ENCODE peak calls at places on chromosomes 1 and 21, in five cellular contexts. F is IMR-90, D is mesenchymal stem cell, Z is H1, I is neuronal stem cell. U is an unnamed sample. For H3K4me1, the result is how much of the 10 kb centered on the place peaks cover.

GRCh38 chr1:178467837-178468236 is 28.9 kb downstream of the CLEC20A start:
- DNase-seq in I (no peak), D (no peak), F (no peak), Z (no peak), U (no peak)

GRCh38 chr1:66353207-66353606 is 180.7 kb upstream of the SGIP1 start:
- DNase-seq in F (no peak), Z (no peak), D (no peak), I (peak), U (no peak)

GRCh38 chr1:1212780-1213152 is 1.2 kb downstream of the TNFRSF4 start:
- DNase-seq in I (no peak), Z (no peak), D (no peak), F (peak), U (no peak)

GRCh38 chr1:3319874-3320245 is 134.6 kb upstream of the ARHGEF16 start:
- DNase-seq in F (peak), Z (peak), I (peak), D (peak), U (peak)

GRCh38 chr1:17161137-17161700 is 42.0 kb upstream of the PADI2 start:
- DNase-seq in F (peak), D (no peak), Z (peak), I (no peak), U (no peak)

GRCh38 chr1:210792703-210793102 is 341.2 kb downstream of the KCNH1 start:
- DNase-seq in F (peak), D (peak), I (no peak), Z (no peak), U (peak)

GRCh38 chr1:119715542-119715941 is 3.8 kb downstream of the PHGDH start:
- DNase-seq in D (peak), Z (no peak), I (no peak), F (peak), U (no peak)

GRCh38 chr1:54199151-54199764 is 572 bp downstream of the CYB5RL start:
- DNase-seq in Z (no peak), F (no peak), D (peak), I (no peak), U (no peak)

GRCh38 chr1:67169932-67170331 is 3.7 kb downstream of the IL23R start:
- DNase-seq in D (no peak), I (no peak), F (no peak), Z (no peak), U (no peak)

GRCh38 chr1:211145944-211146343 is 12.0 kb upstream of the KCNH1 start:
- DNase-seq in F (no peak), Z (no peak), I (no peak), D (no peak), U (no peak)

GRCh38 chr21:42386034-42386591 is 9.7 kb downstream of the TMPRSS3 start:
- DNase-seq in I (no peak), Z (no peak), D (no peak), F (no peak), U (no peak)

GRCh38 chr1:207282496-207283380 is 38.7 kb upstream of the CD55 start:
- DNase-seq in D (peak), I (no peak), Z (no peak), F (peak), U (peak)

GRCh38 chr1:234701737-234702341 is 91.9 kb upstream of the IRF2BP2 start:
- DNase-seq in F (no peak), I (no peak), D (no peak), Z (no peak), U (no peak)

GRCh38 chr1:191026828-191027227 is 549.2 kb upstream of the BRINP3 start:
- DNase-seq in F (no peak), I (no peak), Z (no peak), D (no peak), U (no peak)

GRCh38 chr1:38059632-38060286 is 13.2 kb upstream of the POU3F1 start:
- DNase-seq in D (no peak), I (no peak), F (no peak), Z (no peak), U (no peak)

GRCh38 chr21:16194851-16195251 is 465.1 kb downstream of the USP25 start:
- DNase-seq in I (no peak), D (peak), F (peak), Z (no peak), U (no peak)

GRCh38 chr1:226132731-226133503 is 53.6 kb downstream of the ACBD3 start:
- DNase-seq in F (no peak), D (no peak), I (no peak), Z (no peak), U (peak)

GRCh38 chr1:12075195-12076114 is 12.4 kb downstream of the TNFRSF8 start:
- DNase-seq in D (peak), F (peak), Z (no peak), I (no peak), U (peak)

GRCh38 chr21:45643021-45643980 is at the start of gene PCBP3:
- DNase-seq in D (peak), F (peak), I (peak), Z (peak), U (peak)

GRCh38 chr1:25620211-25620610 is 3.6 kb downstream of the MAN1C1 start:
- DNase-seq in Z (peak), D (no peak), F (no peak), I (no peak), U (no peak)

GRCh38 chr1:170630977-170631376 is 33.0 kb upstream of the PRRX1 start:
- DNase-seq in D (no peak), Z (no peak), F (no peak), I (no peak), U (no peak)

GRCh38 chr1:202056644-202057334 is 46.4 kb downstream of the ELF3 start:
- DNase-seq in D (no peak), I (no peak), F (no peak), Z (no peak), U (no peak)

GRCh38 chr1:107964397-107965111 is 426 bp downstream of the VAV3 start:
- DNase-seq in Z (peak), I (peak), F (no peak), D (no peak), U (no peak)

GRCh38 chr1:3464649-3465025 is 10.2 kb downstream of the ARHGEF16 start:
- DNase-seq in F (no peak), I (no peak), Z (no peak), D (no peak), U (no peak)

GRCh38 chr1:118360817-118361216 is 175.8 kb upstream of the SPAG17 start:
- DNase-seq in F (peak), Z (no peak), I (no peak), D (no peak), U (no peak)

GRCh38 chr1:204287466-204287881 is 72.3 kb downstream of the PLEKHA6 start:
- DNase-seq in Z (no peak), I (no peak), D (no peak), F (no peak), U (no peak)

GRCh38 chr1:109750241-109750882 is 9.5 kb upstream of the GSTM3 start:
- DNase-seq in F (no peak), D (no peak), Z (no peak), I (no peak), U (no peak)

GRCh38 chr1:156785458-156785857 is 18.1 kb downstream of the PRCC start:
- DNase-seq in Z (no peak), I (no peak), F (no peak), D (no peak), U (no peak)

GRCh38 chr21:22223385-22223784 is 1225.2 kb downstream of the NCAM2 start:
- DNase-seq in F (no peak), D (no peak), Z (no peak), I (no peak), U (peak)

GRCh38 chr1:22778842-22779520 is 68.3 kb downstream of the EPHB2 start:
- DNase-seq in I (no peak), Z (no peak), F (no peak), D (no peak), U (no peak)

GRCh38 chr1:182781849-182782586 is 7.6 kb upstream of the NPL start:
- DNase-seq in D (peak), Z (peak), F (peak), I (peak), U (peak)

GRCh38 chr1:111221276-111221632 is 6.3 kb upstream of the CHI3L2 start:
- DNase-seq in F (no peak), D (no peak), I (no peak), Z (no peak), U (no peak)
- H3K4me1 ChIP-seq in F (under half), D (under half), I (under half), Z (under half), U (under half)

DNA sequence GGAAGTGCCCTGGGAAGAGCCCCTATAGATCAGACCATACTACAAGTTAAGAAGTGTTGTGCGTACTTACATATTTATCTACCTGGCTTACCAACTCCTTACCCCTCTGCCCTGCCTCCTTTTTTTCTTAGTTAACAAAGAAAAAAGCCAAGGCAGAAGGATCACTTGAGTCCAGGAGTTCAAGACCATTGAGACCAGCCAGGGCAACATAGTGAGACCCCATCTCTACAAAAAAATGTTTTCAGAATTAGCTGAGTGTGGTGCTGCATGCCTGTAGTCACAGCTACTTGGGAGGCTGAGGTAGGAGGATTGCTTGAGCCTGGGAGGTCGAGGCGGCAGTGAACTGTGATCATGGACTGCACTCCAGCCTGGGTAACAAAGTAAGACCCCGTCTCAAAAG is 1.9 kb downstream of the ZBTB8B start:
- DNase-seq in D (no peak), Z (no peak), F (no peak), I (no peak), U (no peak)
- H3K4me3 ChIP-seq in D (no peak), Z (no peak), F (no peak), I (no peak), U (no peak)

GRCh38 chr1:32759997-32760623 is 57.0 kb downstream of the YARS1 start:
- DNase-seq in I (peak), D (peak), Z (peak), F (peak), U (peak)

GRCh38 chr1:32758177-32758794 is 55.7 kb upstream of the SYNC start:
- DNase-seq in I (no peak), Z (no peak), F (no peak), D (no peak), U (no peak)

GRCh38 chr1:32758795-32759430 is 56.3 kb upstream of the SYNC start:
- DNase-seq in D (no peak), I (no peak), F (no peak), Z (no peak), U (no peak)

GRCh38 chr1:32761253-32761877 is 55.8 kb downstream of the YARS1 start:
- DNase-seq in Z (peak), I (no peak), F (peak), D (peak), U (peak)

GRCh38 chr1:32759521-32759980 is 57.0 kb upstream of the SYNC start:
- DNase-seq in I (no peak), F (no peak), Z (no peak), D (no peak), U (no peak)
- H3K14ac ChIP-seq in I (no peak), F (no peak), Z (no peak), D (no peak), U (peak)

DNA sequence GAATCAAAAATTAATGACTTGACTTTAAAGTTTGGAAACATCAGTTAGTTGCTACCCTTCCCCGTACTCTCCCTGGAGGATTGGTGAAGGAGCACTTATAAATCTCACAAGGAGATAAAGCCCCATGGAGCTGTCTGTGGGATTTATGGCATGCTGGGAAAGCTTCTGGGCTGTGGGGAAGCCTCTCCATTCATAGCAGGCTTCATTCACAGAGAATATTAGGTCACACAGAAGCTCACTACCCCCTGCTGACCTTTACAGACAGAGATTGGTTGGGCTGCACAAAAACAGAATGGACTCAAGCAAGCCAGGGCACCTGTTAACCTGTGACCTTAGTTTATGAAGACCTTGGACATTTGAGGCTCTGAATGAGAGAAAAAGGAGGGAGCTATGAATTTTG is 32.1 kb downstream of the RGL1 start:
- DNase-seq in D (peak), F (no peak), Z (no peak), I (no peak), U (no peak)
- H3K4me1 ChIP-seq in D (under half), F (under half), Z (under half), I (under half), U (under half)

DNA sequence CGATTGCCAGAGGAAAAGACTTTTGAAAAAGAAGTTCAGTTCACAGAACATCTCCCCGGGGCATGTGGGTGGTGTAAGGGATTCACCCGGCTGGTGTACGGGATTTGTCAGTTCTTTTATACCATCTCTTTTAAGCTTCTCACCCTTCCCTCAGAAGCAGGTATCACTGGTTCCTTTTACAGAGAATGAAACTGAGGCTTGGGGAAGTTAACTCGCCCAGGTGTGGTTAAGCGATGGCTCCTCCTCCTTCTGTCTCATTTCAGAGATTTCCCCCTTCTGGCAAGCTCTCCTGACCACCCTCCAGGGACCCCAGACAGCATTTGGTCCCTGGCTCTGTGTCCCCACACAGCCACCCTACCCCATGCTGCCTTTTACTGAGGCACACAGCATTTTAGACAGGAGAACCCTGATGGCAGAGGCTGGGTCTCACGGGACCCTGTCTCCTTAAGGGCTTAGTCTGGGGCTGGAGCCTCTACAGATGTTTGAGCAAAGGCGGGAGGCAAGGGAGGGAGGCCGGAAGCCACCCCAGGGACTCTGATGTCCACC is 2.8 kb upstream of the ECE1 start:
- DNase-seq in I (no peak), Z (no peak), D (no peak), F (no peak), U (no peak)
- H3K4me3 ChIP-seq in I (no peak), Z (no peak), D (no peak), F (no peak), U (no peak)